ENCODE peak calls at places on chromosome 3, in six cellular contexts. G is cardiac muscle cell, L is AG09309, N is lung, X is cardiac fibroblast, A is A549. O is an unnamed sample.

GRCh38 chr3:12181806-12182205 is 23.1 kb upstream of the TIMP4 start:
- DNase-seq in G (no peak), L (no peak), N (no peak), X (no peak), A (no peak), O (no peak)

GRCh38 chr3:42507252-42507651 is 4.8 kb downstream of the VIPR1 start:
- DNase-seq in G (no peak), L (no peak), N (no peak), X (no peak), A (no peak), O (no peak)

GRCh38 chr3:177538743-177539730 is 341.8 kb upstream of the TBL1XR1 start:
- DNase-seq in G (peak; percentile 38), L (no peak), N (no peak), X (peak; percentile 18), A (no peak), O (no peak)

GRCh38 chr3:10941972-10942371 is 50.6 kb upstream of the SLC6A1 start:
- DNase-seq in G (peak; percentile 17), L (no peak), N (no peak), X (peak; percentile 25), A (no peak), O (no peak)

GRCh38 chr3:139554628-139555027 is 15.1 kb upstream of the RBP1 start:
- DNase-seq in G (no peak), L (no peak), N (no peak), X (no peak), A (no peak), O (no peak)

GRCh38 chr3:42473083-42473932 is 29.1 kb upstream of the VIPR1 start:
- DNase-seq in G (peak; percentile 93), L (peak; percentile 5), N (peak; percentile 75), X (peak; percentile 95), A (no peak), O (no peak)

GRCh38 chr3:111252795-111253194 is 181.2 kb downstream of the NECTIN3 start:
- DNase-seq in G (peak; percentile 59), L (peak; percentile 42), N (peak; percentile 44), X (peak; percentile 76), A (no peak), O (no peak)

GRCh38 chr3:40574661-40575060 is 49.9 kb downstream of the ZNF621 start:
- DNase-seq in G (peak; percentile 50), L (no peak), N (no peak), X (no peak), A (no peak), O (no peak)

GRCh38 chr3:194333212-194333980 is 17.7 kb downstream of the CPN2 start:
- DNase-seq in G (peak; percentile 89), L (no peak), N (peak; percentile 90), X (peak; percentile 89), A (peak; percentile 47), O (no peak)

GRCh38 chr3:131973731-131974130 is 61.1 kb downstream of the CPNE4 start:
- DNase-seq in G (peak; percentile 42), L (no peak), N (no peak), X (no peak), A (no peak), O (no peak)

GRCh38 chr3:147410518-147411234 is 1.5 kb downstream of the ZIC1 start:
- DNase-seq in G (peak; percentile 28), L (no peak), N (peak; percentile 25), X (no peak), A (no peak), O (no peak)

GRCh38 chr3:132550579-132551305 is 46.3 kb upstream of the ACKR4 start:
- DNase-seq in G (no peak), L (no peak), N (no peak), X (peak; percentile 23), A (no peak), O (no peak)

GRCh38 chr3:188854395-188855149 is 317.2 kb upstream of the TPRG1 start:
- DNase-seq in G (peak; percentile 81), L (no peak), N (no peak), X (peak; percentile 91), A (no peak), O (no peak)

GRCh38 chr3:109548192-109548938 is 211.0 kb upstream of the DPPA4 start:
- DNase-seq in G (no peak), L (no peak), N (no peak), X (no peak), A (no peak), O (no peak)

GRCh38 chr3:126370055-126370454 is 12.8 kb upstream of the KLF15 start:
- DNase-seq in G (no peak), L (no peak), N (no peak), X (no peak), A (no peak), O (no peak)

GRCh38 chr3:48636149-48636548 is 888 bp upstream of the SLC26A6 start:
- DNase-seq in G (peak; percentile 6), L (no peak), N (no peak), X (peak; percentile 6), A (no peak), O (no peak)

GRCh38 chr3:173225351-173225750 is 84.3 kb upstream of the SPATA16 start:
- DNase-seq in G (no peak), L (no peak), N (no peak), X (no peak), A (no peak), O (no peak)

DNA sequence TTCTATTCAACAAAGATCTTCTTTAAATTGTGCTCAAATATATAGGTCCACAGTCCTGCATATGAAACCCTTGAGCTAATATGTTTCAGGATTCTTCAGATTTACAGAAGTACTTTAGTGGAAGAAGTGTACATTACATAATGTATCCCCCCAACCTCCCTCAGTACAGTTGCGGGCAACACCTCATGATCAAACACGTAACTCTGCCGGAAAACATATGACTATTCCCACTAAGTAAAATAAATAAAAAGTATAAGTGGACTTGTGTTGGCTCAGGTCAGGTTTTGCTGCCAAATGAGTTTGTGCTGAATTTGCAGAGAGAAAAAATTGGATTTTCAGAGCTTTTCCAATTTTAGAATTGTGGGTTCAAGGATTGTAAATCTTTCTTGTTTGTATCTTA is 267.6 kb upstream of the MDFIC2 start:
- DNase-seq in G (no peak), L (no peak), N (no peak), X (no peak), A (no peak), O (no peak)
- H3K4me3 ChIP-seq in G (no peak overlapping the region), L (no peak overlapping the region), N (no peak overlapping the region), X (no peak overlapping the region), A (no peak overlapping the region), O (no peak overlapping the region)

GRCh38 chr3:119349353-119349752 is 55.2 kb downstream of the ARHGAP31 start:
- DNase-seq in G (peak; percentile 17), L (no peak), N (no peak), X (no peak), A (no peak), O (no peak)

GRCh38 chr3:119352235-119352634 is 58.1 kb downstream of the ARHGAP31 start:
- DNase-seq in G (no peak), L (no peak), N (no peak), X (peak; percentile 46), A (no peak), O (no peak)

GRCh38 chr3:119350114-119350513 is 55.9 kb downstream of the ARHGAP31 start:
- DNase-seq in G (peak; percentile 53), L (no peak), N (no peak), X (peak; percentile 46), A (no peak), O (no peak)

GRCh38 chr3:119356646-119357045 is 62.5 kb downstream of the ARHGAP31 start:
- DNase-seq in G (peak; percentile 26), L (no peak), N (no peak), X (peak; percentile 45), A (no peak), O (no peak)

DNA sequence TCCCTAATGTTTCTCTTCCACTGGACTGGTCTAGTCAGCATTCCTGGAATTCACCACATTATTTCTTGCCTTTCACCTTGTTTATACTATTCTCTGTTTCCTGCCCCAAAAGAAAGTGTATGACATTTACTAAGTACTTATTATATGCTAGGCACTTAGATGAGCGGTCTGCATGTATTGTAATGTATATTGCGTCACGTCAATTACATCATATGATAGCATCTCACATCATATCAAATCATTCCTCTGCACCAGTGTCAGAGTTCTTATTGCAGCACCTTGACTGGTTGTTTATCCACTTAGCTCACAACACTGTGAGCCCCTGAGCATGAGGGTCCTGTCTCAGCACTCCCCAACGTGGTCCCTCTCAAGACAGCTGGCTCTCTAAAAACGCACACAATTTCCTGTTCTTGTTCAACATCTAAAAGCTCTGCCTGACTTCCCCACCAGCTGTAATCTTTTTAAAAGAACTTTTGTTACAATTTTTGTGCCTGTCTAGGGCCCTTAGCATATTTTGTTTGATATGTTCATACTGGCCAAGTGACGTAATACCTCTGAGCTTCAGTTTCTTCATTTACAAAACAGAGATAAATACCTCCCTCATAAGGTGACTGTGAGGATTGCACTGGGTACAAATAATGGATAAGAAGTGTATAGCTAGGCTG is 58.8 kb downstream of the ARHGAP31 start:
- DNase-seq in G (peak; percentile 86), L (peak; percentile 42), N (no peak), X (peak; percentile 85), A (no peak), O (peak; percentile 24)
- TF ChIP-seq CTCF in G (peak; percentile 41), L (peak; percentile 54), N (no peak), X (peak; percentile 44), A (no peak), O (peak; percentile 32)

GRCh38 chr3:115388166-115388565 is 235.1 kb upstream of the GAP43 start:
- DNase-seq in G (peak; percentile 54), L (no peak), N (no peak), X (peak; percentile 25), A (no peak), O (no peak)
- H3K4me3 ChIP-seq in G (no peak overlapping the region), L (no peak overlapping the region), N (no peak overlapping the region), X (no peak overlapping the region), A (no peak overlapping the region), O (no peak overlapping the region)

DNA sequence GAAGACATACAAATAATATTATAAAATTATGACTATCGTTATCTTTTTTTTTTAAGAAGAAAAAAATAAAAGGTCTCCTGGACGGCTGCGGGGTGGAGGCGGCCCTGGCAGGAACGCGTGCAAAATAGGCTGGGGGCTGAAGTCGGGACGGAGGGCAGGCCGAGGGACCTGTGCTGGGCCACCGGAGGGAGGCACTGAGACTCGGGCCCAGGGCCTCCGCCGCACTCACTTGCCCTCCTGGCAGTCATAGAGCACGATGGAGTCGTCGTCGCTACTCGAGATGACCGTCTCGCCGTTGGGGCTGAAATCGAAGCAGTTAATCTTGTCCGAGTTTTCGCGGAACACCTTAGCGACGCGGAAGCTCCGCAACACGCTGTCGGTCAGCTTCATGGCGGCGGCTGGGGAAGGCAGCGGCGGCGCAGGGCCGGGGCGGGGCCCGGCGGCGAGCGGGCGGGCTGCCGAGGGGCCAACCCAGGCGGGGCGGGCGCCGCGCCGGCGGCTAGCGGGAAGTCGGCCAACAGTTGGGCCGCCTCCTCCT is 408 bp downstream of the WDR82 start:
- DNase-seq in G (no peak), L (no peak), N (peak; percentile 68), X (no peak), A (peak; percentile 33), O (no peak)
- TF ChIP-seq CTCF in G (peak; percentile 38), L (peak; percentile 50), N (no peak), X (peak; percentile 64), A (no peak), O (peak; percentile 40)

DNA sequence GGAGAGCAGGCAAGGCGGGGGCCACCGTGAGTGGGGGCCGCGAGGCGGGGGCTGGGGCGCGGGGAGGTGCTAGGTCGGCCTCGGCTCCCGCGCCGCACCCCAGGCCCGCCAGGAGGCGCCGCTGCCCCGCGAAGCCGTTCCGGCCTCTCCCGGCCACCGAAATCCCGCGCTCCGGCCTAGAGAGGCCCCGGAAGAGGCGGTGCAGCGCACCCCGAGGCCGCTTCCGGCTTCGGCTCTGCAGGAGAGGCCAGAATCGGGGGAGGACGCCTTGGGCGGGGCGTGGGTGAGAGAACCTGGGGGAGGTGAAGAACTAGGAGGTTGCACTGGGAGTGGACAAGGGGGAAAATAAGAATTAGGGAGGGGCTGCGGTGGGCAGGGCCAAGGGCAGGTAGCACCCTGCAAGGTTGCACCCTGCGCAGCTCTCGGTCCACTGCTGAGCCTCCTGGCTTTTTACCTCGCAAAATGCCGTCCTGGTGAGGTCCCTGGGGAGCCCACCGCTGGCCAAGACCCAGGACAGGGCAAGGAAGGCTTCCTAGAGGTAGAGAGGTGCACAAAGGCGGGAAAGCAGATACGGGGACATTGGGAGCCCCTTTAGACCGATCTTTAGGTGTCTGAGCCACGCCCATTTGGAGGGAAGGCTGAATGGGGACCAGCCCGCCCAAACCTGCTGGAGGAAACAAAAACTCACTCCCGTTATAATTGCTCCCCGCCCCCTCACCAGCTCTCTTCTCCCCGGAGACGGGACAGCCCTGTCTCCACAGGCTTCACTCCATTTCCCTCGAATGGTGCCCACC is 8.4 kb upstream of the GNAI2 start:
- DNase-seq in G (peak; percentile 92), L (no peak), N (peak; percentile 96), X (peak; percentile 87), A (peak; percentile 87), O (no peak)
- H3K4me3 ChIP-seq in G (peak overlapping the region; percentile 49), L (peak overlapping the region; percentile 62), N (peak overlapping the region; percentile 39), X (peak overlapping the region; percentile 70), A (peak overlapping the region; percentile 59), O (peak overlapping the region; percentile 79)